ENCODE peak calls at places on chromosomes 11 and 22, in seven cellular contexts. F, T, Y, I, S, P and U are unnamed samples. For H3K9me3 and H3K4me1, the result is how much of the 10 kb centered on the place peaks cover.

GRCh38 chr11:119752946-119753345 is 23.9 kb upstream of the NECTIN1 start:
- DNase-seq in S (no peak), I (no peak), F (no peak), Y (no peak), P (no peak), T (no peak), U (no peak)

GRCh38 chr11:30487200-30487898 is 98.8 kb downstream of the MPPED2 start:
- DNase-seq in I (peak), S (no peak), T (no peak), P (no peak), Y (no peak), F (no peak), U (no peak)

GRCh38 chr11:114149689-114150407 is 90.3 kb downstream of the ZBTB16 start:
- DNase-seq in T (no peak), I (peak), S (no peak), P (no peak), Y (no peak), F (no peak), U (no peak)

GRCh38 chr11:72782081-72782920 is 11.5 kb downstream of the STARD10 start:
- DNase-seq in I (no peak), P (no peak), Y (peak), S (no peak), T (no peak), F (peak), U (no peak)

GRCh38 chr11:48088682-48089050 is 108.3 kb downstream of the PTPRJ start:
- DNase-seq in P (no peak), I (no peak), S (no peak), F (no peak), T (no peak), Y (no peak), U (no peak)

GRCh38 chr22:24200616-24201212 is 19.4 kb downstream of the SUSD2 start:
- DNase-seq in T (no peak), S (peak), F (no peak), P (no peak), I (no peak), Y (no peak), U (no peak)

GRCh38 chr22:44448271-44448780 is 49.7 kb downstream of the RTL6 start:
- DNase-seq in S (peak), F (no peak), T (no peak), Y (no peak), I (peak), P (no peak), U (no peak)

GRCh38 chr11:68314203-68314885 is 2.0 kb downstream of the LRP5 start:
- DNase-seq in I (no peak), S (no peak), F (peak), Y (no peak), T (no peak), P (no peak), U (no peak)

GRCh38 chr22:28989484-28989883 is 72.1 kb downstream of the C22orf31 start:
- DNase-seq in Y (no peak), P (no peak), S (no peak), F (no peak), T (no peak), I (peak), U (no peak)

GRCh38 chr11:128905345-128906184 is 14.4 kb downstream of the KCNJ5 start:
- DNase-seq in F (peak), T (peak), S (peak), I (no peak), Y (no peak), P (no peak), U (peak)

GRCh38 chr11:92662580-92662979 is 306.9 kb upstream of the MTNR1B start:
- DNase-seq in F (no peak), P (no peak), S (no peak), T (no peak), Y (no peak), I (no peak), U (no peak)

GRCh38 chr11:75734491-75735180 is 17.0 kb downstream of the MOGAT2 start:
- DNase-seq in F (no peak), P (no peak), S (peak), T (no peak), Y (peak), I (no peak), U (no peak)

GRCh38 chr11:63791495-63792167 is 21.6 kb upstream of the SPINDOC start:
- DNase-seq in S (no peak), T (no peak), Y (no peak), P (no peak), I (no peak), F (no peak), U (no peak)
- H3K9me3 ChIP-seq in S (under half), T (under half), Y (under half), P (under half), I (under half), F (under half), U (under half)

DNA sequence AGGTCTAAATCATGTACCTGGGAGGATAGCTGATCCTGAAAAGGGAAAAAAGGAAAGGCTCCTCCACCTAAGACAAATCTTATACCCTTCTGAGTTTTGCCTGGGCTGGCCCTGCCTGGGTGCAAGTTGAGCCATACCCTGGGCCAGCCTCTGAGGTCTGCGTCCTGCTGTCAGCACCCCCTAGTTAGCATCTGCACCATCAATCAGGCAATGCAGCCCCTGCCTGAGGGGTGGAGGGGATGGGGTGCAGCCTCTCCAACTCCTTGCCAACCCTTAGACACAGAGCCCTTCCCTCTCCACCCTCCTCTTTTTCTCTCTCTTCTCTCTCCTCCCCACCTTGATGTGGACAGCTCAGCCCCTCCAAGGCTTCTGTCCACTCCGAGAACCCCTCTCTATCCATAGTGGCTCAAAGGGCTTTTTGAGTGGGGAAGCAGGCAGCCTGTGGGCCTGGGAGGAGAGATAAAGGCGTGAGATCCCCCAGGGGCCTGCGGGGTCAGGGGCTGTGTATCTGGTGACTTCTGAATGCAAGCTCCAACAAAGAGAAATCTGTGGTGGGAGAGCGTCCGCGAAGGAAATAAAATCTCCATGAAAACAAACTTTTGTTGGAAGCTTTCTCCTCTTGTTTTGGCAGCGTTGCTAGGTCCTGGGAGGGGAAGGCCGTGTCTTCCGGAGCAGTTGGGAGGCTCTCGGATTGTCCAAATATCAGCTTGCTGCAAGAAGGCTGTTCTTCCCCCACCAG is 50.1 kb downstream of the PKNOX2 start:
- DNase-seq in T (no peak), S (no peak), Y (no peak), P (peak), F (no peak), I (no peak), U (no peak)
- H3K4me1 ChIP-seq in T (under half), S (under half), Y (under half), P (half or more), F (under half), I (under half), U (under half)

GRCh38 chr11:36008576-36008975 is 64.7 kb downstream of the LDLRAD3 start:
- DNase-seq in F (no peak), P (no peak), I (no peak), S (peak), Y (no peak), T (no peak), U (no peak)

GRCh38 chr11:36012410-36012809 is 68.5 kb downstream of the LDLRAD3 start:
- DNase-seq in T (no peak), I (no peak), P (no peak), F (no peak), S (peak), Y (no peak), U (no peak)

GRCh38 chr11:36011574-36011973 is 67.7 kb downstream of the LDLRAD3 start:
- DNase-seq in Y (no peak), F (no peak), S (no peak), T (no peak), P (no peak), I (no peak), U (no peak)

GRCh38 chr11:36009469-36009868 is 65.6 kb downstream of the LDLRAD3 start:
- DNase-seq in T (no peak), I (no peak), S (peak), F (no peak), Y (no peak), P (no peak), U (no peak)

DNA sequence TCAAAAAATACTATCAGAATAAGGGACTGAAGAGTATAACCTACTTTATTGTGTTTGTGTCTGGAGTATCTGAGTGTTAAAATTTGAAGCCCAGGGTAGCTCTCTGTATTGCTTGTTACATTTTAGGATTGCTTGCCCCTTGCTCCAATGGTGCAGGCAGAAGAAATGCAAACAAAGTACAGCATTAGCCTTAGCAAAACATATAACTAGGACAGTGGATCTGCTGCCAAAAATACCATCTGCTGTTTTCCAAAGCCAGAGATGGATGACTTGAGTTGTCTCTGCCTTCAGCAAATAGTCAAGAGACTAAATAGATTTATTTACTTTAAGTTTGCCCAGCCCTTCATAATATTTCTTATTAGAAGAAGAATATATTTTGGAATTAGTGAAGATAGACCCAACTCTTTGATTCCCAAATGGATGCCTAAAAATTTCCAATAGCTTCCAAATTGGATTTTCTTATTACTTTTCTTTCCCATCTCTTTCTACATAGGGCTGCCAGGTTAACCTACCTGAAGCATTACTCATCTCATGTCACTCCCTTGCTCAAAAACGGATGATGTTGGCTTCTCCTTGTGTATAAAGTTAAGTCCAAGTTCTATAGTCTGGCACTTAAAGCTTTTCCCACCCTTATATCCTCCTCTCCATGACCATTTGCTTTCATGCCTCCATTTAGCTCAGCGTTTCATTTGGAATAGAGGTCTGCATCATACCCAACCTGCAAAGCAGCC is 66.3 kb downstream of the LDLRAD3 start:
- DNase-seq in P (no peak), Y (no peak), F (no peak), T (no peak), S (peak), I (no peak), U (no peak)
- H3K27ac ChIP-seq in P (no peak), Y (no peak), F (no peak), T (no peak), S (peak), I (no peak), U (no peak)

DNA sequence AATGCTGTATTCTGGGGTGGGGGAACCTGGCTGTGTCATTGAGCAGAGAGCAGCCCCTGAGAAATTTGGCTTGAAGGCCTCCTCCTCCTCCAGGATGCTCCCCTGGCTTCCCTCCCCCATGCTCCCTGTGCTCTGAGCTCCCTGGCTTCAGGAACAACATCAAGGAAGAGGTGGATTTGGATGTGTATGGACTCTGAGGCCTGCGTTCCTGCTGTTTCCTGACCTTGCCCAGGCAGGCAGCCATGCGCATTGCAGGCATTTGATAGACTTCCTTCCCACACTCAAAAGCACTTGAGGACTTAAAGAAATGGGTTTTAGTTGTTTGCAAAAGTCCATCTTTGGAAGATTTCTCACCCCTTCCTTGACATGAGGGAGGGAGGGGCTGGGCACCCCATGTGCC is 1317.1 kb downstream of the BRD1 start:
- DNase-seq in I (no peak), Y (no peak), F (no peak), S (no peak), T (no peak), P (no peak), U (no peak)
- H3K9me3 ChIP-seq in I (under half), Y (under half), F (under half), S (under half), T (under half), P (under half), U (under half)

DNA sequence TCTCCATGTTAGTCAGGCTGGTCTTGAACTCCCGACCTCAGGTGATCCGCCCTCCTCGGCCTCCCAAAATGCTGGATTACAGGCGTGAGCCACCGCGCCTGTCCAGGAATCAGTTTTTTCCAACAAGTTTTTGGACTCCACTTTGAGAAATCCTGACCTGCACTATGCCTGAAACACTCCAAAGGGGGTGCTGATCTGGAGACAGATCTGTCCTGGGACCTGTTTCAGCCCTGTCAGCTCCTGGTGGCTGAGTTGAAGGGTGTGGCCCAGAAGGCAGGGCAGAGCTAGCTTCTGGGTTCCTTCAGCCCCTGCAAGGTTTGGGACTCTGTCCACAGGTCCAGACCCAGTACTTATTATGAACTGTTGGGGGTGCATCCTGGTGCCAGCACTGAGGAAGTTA is 1.2 kb downstream of the DNAJC4 start:
- DNase-seq in I (no peak), T (no peak), S (no peak), P (no peak), Y (no peak), F (no peak), U (no peak)
- H3K4me1 ChIP-seq in I (under half), T (half or more), S (under half), P (under half), Y (half or more), F (under half), U (half or more)

GRCh38 chr22:49694462-49695260 is 133.0 kb downstream of the BRD1 start:
- DNase-seq in T (no peak), I (no peak), S (no peak), Y (no peak), P (no peak), F (no peak), U (no peak)
- H3K27ac ChIP-seq in T (no peak), I (no peak), S (no peak), Y (no peak), P (no peak), F (no peak), U (no peak)